ENCODE peak calls at places on chromosome 4, in eight cellular contexts. X, B, Y, L, A, N, I and E are unnamed samples.

GRCh38 chr4:112284662-112285411 is 867 bp downstream of the TIFA start:
- DNase-seq in B (no peak), L (peak; percentile 60), X (no peak), A (no peak), Y (no peak), I (no peak), N (no peak), E (no peak)

GRCh38 chr4:6250235-6250983 is 19.2 kb upstream of the WFS1 start:
- DNase-seq in B (no peak), I (no peak), N (no peak), X (no peak), Y (peak; percentile 85), A (peak; percentile 86), L (peak; percentile 74), E (no peak)

GRCh38 chr4:174429701-174430100 is 92.6 kb downstream of the HPGD start:
- DNase-seq in B (no peak), Y (no peak), A (no peak), I (no peak), L (no peak), X (no peak), N (no peak), E (no peak)

GRCh38 chr4:185039508-185040273 is 21.4 kb downstream of the HELT start:
- DNase-seq in N (peak; percentile 35), A (peak; percentile 78), L (peak; percentile 87), X (no peak), Y (peak; percentile 78), B (peak; percentile 46), I (no peak), E (no peak)

GRCh38 chr4:69860521-69861298 is 765 bp upstream of the SULT1E1 start:
- DNase-seq in Y (no peak), X (no peak), A (no peak), B (no peak), L (no peak), I (no peak), N (no peak), E (peak; percentile 20)

GRCh38 chr4:122636697-122637096 is 15.8 kb upstream of the IL21 start:
- DNase-seq in N (no peak), I (no peak), Y (no peak), A (no peak), X (no peak), L (no peak), B (no peak), E (no peak)

GRCh38 chr4:174702974-174703478 is 126.0 kb downstream of the GLRA3 start:
- DNase-seq in Y (no peak), B (no peak), I (no peak), X (no peak), A (peak; percentile 50), N (no peak), L (peak; percentile 15), E (no peak)

GRCh38 chr4:104677122-104677521 is 182.4 kb upstream of the CXXC4 start:
- DNase-seq in A (peak; percentile 43), N (no peak), Y (peak; percentile 51), I (no peak), B (no peak), L (no peak), X (no peak), E (no peak)

GRCh38 chr4:168710353-168710946 is 213.6 kb downstream of the PALLD start:
- DNase-seq in N (peak; percentile 49), A (peak; percentile 74), B (no peak), X (no peak), Y (peak; percentile 71), I (no peak), L (peak; percentile 80), E (no peak)

GRCh38 chr4:180960758-180961401 is 1282.3 kb upstream of the TENM3 start:
- DNase-seq in B (no peak), I (no peak), A (peak; percentile 10), X (no peak), Y (no peak), L (no peak), N (no peak), E (no peak)

GRCh38 chr4:32986236-32986635 is 2266.1 kb downstream of the PCDH7 start:
- DNase-seq in N (no peak), L (no peak), X (no peak), A (no peak), Y (no peak), B (no peak), I (no peak), E (no peak)

GRCh38 chr4:85265234-85265633 is 209.7 kb upstream of the ARHGAP24 start:
- DNase-seq in I (no peak), L (no peak), B (no peak), N (no peak), Y (no peak), X (no peak), A (no peak), E (no peak)

GRCh38 chr4:166312166-166312565 is 439.1 kb downstream of the TLL1 start:
- DNase-seq in B (no peak), X (no peak), A (peak; percentile 37), Y (no peak), N (no peak), I (no peak), L (peak; percentile 29), E (no peak)

GRCh38 chr4:140135529-140136021 is 18.4 kb downstream of the MAML3 start:
- DNase-seq in L (peak; percentile 63), I (peak; percentile 25), B (no peak), N (peak; percentile 66), A (no peak), X (no peak), Y (no peak), E (no peak)

GRCh38 chr4:183350317-183351071 is 28.3 kb upstream of the CLDN24 start:
- DNase-seq in N (no peak), I (no peak), X (no peak), A (no peak), B (no peak), L (no peak), Y (no peak), E (no peak)

GRCh38 chr4:119321921-119322687 is at the start of gene FABP2:
- DNase-seq in X (no peak), N (no peak), Y (no peak), B (no peak), A (no peak), I (no peak), L (no peak), E (no peak)

GRCh38 chr4:104494161-104494560 is 533 bp downstream of the CXXC4 start:
- DNase-seq in A (no peak), N (no peak), X (no peak), Y (no peak), B (no peak), I (no peak), L (no peak), E (no peak)

GRCh38 chr4:10762541-10762940 is 78.0 kb upstream of the CLNK start:
- DNase-seq in I (no peak), X (no peak), A (peak; percentile 90), L (peak; percentile 23), B (no peak), Y (peak; percentile 88), N (no peak), E (no peak)

GRCh38 chr4:168682898-168683500 is 186.1 kb downstream of the PALLD start:
- DNase-seq in I (no peak), X (no peak), N (no peak), Y (no peak), B (no peak), A (no peak), L (no peak), E (no peak)

GRCh38 chr4:118954246-118954645 is 65.6 kb downstream of the SYNPO2 start:
- DNase-seq in X (no peak), L (peak; percentile 67), Y (no peak), A (no peak), N (no peak), B (no peak), I (no peak), E (no peak)

GRCh38 chr4:182369211-182369610 is 126.0 kb downstream of the TENM3 start:
- DNase-seq in B (no peak), L (peak; percentile 60), A (peak; percentile 67), I (no peak), X (no peak), Y (no peak), N (no peak), E (no peak)

GRCh38 chr4:3524920-3525319 is 7.3 kb downstream of the LRPAP1 start:
- DNase-seq in B (no peak), I (no peak), L (no peak), Y (peak; percentile 42), X (no peak), A (no peak), N (no peak), E (no peak)
- H3K27ac ChIP-seq in B (no peak overlapping the region), I (no peak overlapping the region), L (no peak overlapping the region), Y (no peak overlapping the region), X (no peak overlapping the region), A (no peak overlapping the region), N (no peak overlapping the region), E (no peak overlapping the region)

GRCh38 chr4:78707268-78707667 is 68.9 kb upstream of the BMP2K start:
- DNase-seq in X (no peak), N (no peak), L (no peak), Y (no peak), B (no peak), A (no peak), I (no peak), E (no peak)
- H3K27ac ChIP-seq in X (peak overlapping the region; percentile 72), N (no peak overlapping the region), L (no peak overlapping the region), Y (no peak overlapping the region), B (no peak overlapping the region), A (no peak overlapping the region), I (peak overlapping the region; percentile 75), E (no peak overlapping the region)

GRCh38 chr4:8329859-8330761 is 60.6 kb downstream of the HTRA3 start:
- DNase-seq in X (no peak), Y (peak; percentile 37), A (no peak), B (no peak), N (peak; percentile 12), I (no peak), L (no peak), E (no peak)

GRCh38 chr4:8330821-8331566 is 61.4 kb downstream of the HTRA3 start:
- DNase-seq in N (peak; percentile 14), Y (peak; percentile 31), A (no peak), X (no peak), L (peak; percentile 63), B (no peak), I (peak; percentile 42), E (no peak)

GRCh38 chr4:8328456-8328855 is 58.9 kb downstream of the HTRA3 start:
- DNase-seq in A (no peak), N (peak; percentile 4), X (no peak), B (no peak), I (no peak), L (no peak), Y (peak; percentile 18), E (no peak)

GRCh38 chr4:8328866-8329559 is 59.5 kb downstream of the HTRA3 start:
- DNase-seq in I (no peak), B (no peak), Y (peak; percentile 31), A (no peak), X (no peak), L (no peak), N (peak; percentile 10), E (no peak)

GRCh38 chr4:8329560-8329858 is 60.0 kb downstream of the HTRA3 start:
- DNase-seq in I (no peak), L (no peak), Y (peak; percentile 13), N (no peak), X (no peak), A (no peak), B (no peak), E (no peak)
- H3K27ac ChIP-seq in I (no peak overlapping the region), L (no peak overlapping the region), Y (no peak overlapping the region), N (no peak overlapping the region), X (no peak overlapping the region), A (no peak overlapping the region), B (no peak overlapping the region), E (no peak overlapping the region)

DNA sequence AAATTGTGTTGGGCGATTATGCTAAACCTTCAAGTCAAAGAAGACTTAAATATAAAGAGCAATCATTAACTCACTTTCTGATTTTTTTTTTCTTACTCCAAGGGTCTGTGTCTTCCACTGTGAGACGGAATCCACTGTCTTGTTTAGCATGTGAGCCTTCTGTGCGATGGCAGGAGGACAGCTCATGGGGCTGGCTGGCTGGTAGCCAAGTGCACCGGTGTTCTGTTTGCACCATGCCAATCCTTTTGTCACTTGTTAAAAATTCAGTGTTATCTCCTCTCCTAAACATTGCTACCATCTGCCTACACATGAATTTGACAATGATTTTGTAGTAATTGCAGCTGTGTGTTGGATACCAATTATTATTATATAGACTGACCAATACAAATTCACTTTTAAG is 1056.3 kb upstream of the IGFBP7 start:
- DNase-seq in I (no peak), Y (no peak), B (no peak), N (no peak), A (no peak), L (no peak), X (no peak), E (no peak)
- H3K27ac ChIP-seq in I (no peak overlapping the region), Y (no peak overlapping the region), B (no peak overlapping the region), N (no peak overlapping the region), A (no peak overlapping the region), L (no peak overlapping the region), X (no peak overlapping the region), E (no peak overlapping the region)